ENCODE peak calls at places on chromosomes 4 and X, in eight cellular contexts. T, N, O, V, J, Z, G and K are unnamed samples.

GRCh38 chr4:150289198-150289597 is 211.0 kb downstream of the DCLK2 start:
- DNase-seq in N (no peak), G (no peak), J (no peak), T (no peak), V (no peak), O (no peak), Z (no peak), K (no peak)

GRCh38 chrX:48497871-48498270 is 10.9 kb upstream of the PORCN start:
- DNase-seq in N (no peak), Z (no peak), V (no peak), O (no peak), G (no peak), T (no peak), J (no peak), K (no peak)

GRCh38 chrX:119071381-119071780 is 1.4 kb upstream of the CT47C1 start:
- DNase-seq in T (no peak), V (no peak), Z (no peak), O (no peak), J (no peak), G (no peak), N (no peak), K (no peak)

GRCh38 chr4:116395408-116395807 is 690.0 kb downstream of the TRAM1L1 start:
- DNase-seq in G (no peak), O (no peak), T (no peak), J (no peak), V (no peak), Z (no peak), N (no peak), K (no peak)

GRCh38 chrX:9573282-9574106 is 108.6 kb downstream of the TBL1X start:
- DNase-seq in J (no peak), Z (no peak), N (peak; percentile 59), G (no peak), V (no peak), T (no peak), O (no peak), K (no peak)

GRCh38 chrX:55057691-55058249 is 17.1 kb upstream of the PAGE2B start:
- DNase-seq in T (peak; percentile 15), J (peak; percentile 18), V (no peak), N (no peak), Z (no peak), G (no peak), O (peak; percentile 25), K (peak; percentile 49)

GRCh38 chrX:136689441-136689840 is 41.5 kb downstream of the CD40LG start:
- DNase-seq in N (no peak), Z (no peak), J (no peak), O (no peak), V (no peak), T (no peak), G (no peak), K (no peak)

GRCh38 chr4:109592367-109592766 is 32.3 kb downstream of the MCUB start:
- DNase-seq in N (no peak), G (no peak), J (no peak), O (no peak), Z (no peak), V (no peak), T (no peak), K (no peak)

GRCh38 chr4:126756050-126756809 is 876.5 kb upstream of the INTU start:
- DNase-seq in O (no peak), G (no peak), Z (no peak), N (no peak), J (no peak), T (no peak), V (no peak), K (no peak)

GRCh38 chr4:109998867-109999303 is 86.2 kb downstream of the EGF start:
- DNase-seq in Z (peak; percentile 21), J (peak; percentile 47), G (no peak), T (no peak), V (no peak), O (no peak), N (peak; percentile 4), K (peak; percentile 77)